ENCODE peak calls at places on chromosomes 16 and 17, in six cellular contexts. E is AG10803; C is bronchial epithelial cell; S is A549; J is astrocyte of the cerebellum; M is CD8-positive, alpha-beta memory T cell. Y is an unnamed sample.

GRCh38 chr16:19389246-19389645 is 28.4 kb upstream of the TMC5 start:
- DNase-seq in E (no peak), C (peak), S (peak), J (no peak), M (no peak), Y (no peak)

GRCh38 chr17:76097716-76098295 is 5.8 kb downstream of the EXOC7 start:
- DNase-seq in E (no peak), C (no peak), S (no peak), J (no peak), M (no peak), Y (no peak)

GRCh38 chr17:68060336-68060735 is 24.8 kb downstream of the KPNA2 start:
- DNase-seq in E (no peak), C (no peak), S (no peak), J (no peak), M (no peak), Y (no peak)

GRCh38 chr16:27547134-27547533 is 2.6 kb downstream of the GTF3C1 start:
- DNase-seq in E (peak), C (peak), S (no peak), J (peak), M (no peak), Y (peak)

GRCh38 chr16:1723450-1724147 is 17.6 kb downstream of the MAPK8IP3 start:
- DNase-seq in E (peak), C (peak), S (peak), J (no peak), M (no peak), Y (no peak)

GRCh38 chr17:45704251-45704650 is 79.9 kb upstream of the CRHR1 start:
- DNase-seq in E (no peak), C (no peak), S (no peak), J (no peak), M (no peak), Y (no peak)

GRCh38 chr17:75853410-75853809 is 1.7 kb downstream of the WBP2 start:
- DNase-seq in E (peak), C (peak), S (no peak), J (no peak), M (no peak), Y (no peak)

GRCh38 chr17:44774271-44775135 is 15.7 kb downstream of the ADAM11 start:
- DNase-seq in E (peak), C (peak), S (peak), J (peak), M (peak), Y (peak)

GRCh38 chr17:48757524-48757961 is 29.0 kb upstream of the HOXB13 start:
- DNase-seq in E (peak), C (no peak), S (no peak), J (no peak), M (no peak), Y (no peak)

GRCh38 chr17:16304832-16305231 is 48.4 kb downstream of the CENPV start:
- DNase-seq in E (peak), C (peak), S (peak), J (no peak), M (no peak), Y (no peak)

GRCh38 chr16:4315185-4316102 is at the start of gene GLIS2:
- DNase-seq in E (peak), C (no peak), S (peak), J (no peak), M (no peak), Y (no peak)

GRCh38 chr16:49277766-49278566 is 3.7 kb downstream of the CBLN1 start:
- DNase-seq in E (no peak), C (no peak), S (no peak), J (no peak), M (no peak), Y (no peak)

GRCh38 chr16:12155235-12155634 is 178.7 kb downstream of the SNX29 start:
- DNase-seq in E (no peak), C (no peak), S (no peak), J (peak), M (no peak), Y (no peak)

GRCh38 chr17:61009619-61010018 is 332.0 kb downstream of the BCAS3 start:
- DNase-seq in E (no peak), C (no peak), S (no peak), J (peak), M (no peak), Y (no peak)

GRCh38 chr16:80743273-80743672 is 61.1 kb downstream of the CDYL2 start:
- DNase-seq in E (no peak), C (no peak), S (no peak), J (no peak), M (no peak), Y (no peak)

GRCh38 chr16:87226926-87227650 is 90.1 kb downstream of the C16orf95 start:
- DNase-seq in E (peak), C (no peak), S (no peak), J (peak), M (no peak), Y (peak)

GRCh38 chr17:2009737-2010136 is 15.4 kb downstream of the RTN4RL1 start:
- DNase-seq in E (no peak), C (no peak), S (no peak), J (no peak), M (no peak), Y (no peak)

GRCh38 chr16:3934491-3935185 is 54.1 kb upstream of the CREBBP start:
- DNase-seq in E (no peak), C (no peak), S (peak), J (no peak), M (no peak), Y (no peak)

GRCh38 chr17:81251943-81252301 is 12.8 kb downstream of the NDUFAF8 start:
- DNase-seq in E (no peak), C (no peak), S (no peak), J (no peak), M (no peak), Y (no peak)

GRCh38 chr16:12336158-12336557 is 359.6 kb downstream of the SNX29 start:
- DNase-seq in E (no peak), C (no peak), S (no peak), J (no peak), M (no peak), Y (no peak)

GRCh38 chr17:63474174-63474913 is 2.5 kb upstream of the ACE start:
- DNase-seq in E (no peak), C (no peak), S (no peak), J (no peak), M (no peak), Y (no peak)

GRCh38 chr17:65039349-65039988 is 17.1 kb downstream of the GNA13 start:
- DNase-seq in E (no peak), C (peak), S (no peak), J (no peak), M (peak), Y (no peak)

GRCh38 chr17:35895602-35896001 is 15.4 kb upstream of the CCL5 start:
- DNase-seq in E (no peak), C (no peak), S (no peak), J (no peak), M (no peak), Y (no peak)

GRCh38 chr17:29251969-29252866 is 5.6 kb downstream of the CRYBA1 start:
- DNase-seq in E (peak), C (no peak), S (peak), J (no peak), M (no peak), Y (peak)

GRCh38 chr17:79929257-79930076 is 90.2 kb upstream of the CBX4 start:
- DNase-seq in E (no peak), C (no peak), S (no peak), J (no peak), M (no peak), Y (no peak)
- H3K4me3 ChIP-seq in E (no peak), C (no peak), S (peak), J (peak), M (no peak), Y (no peak)

GRCh38 chr16:10597184-10597583 is 16.8 kb upstream of the EMP2 start:
- DNase-seq in E (no peak), C (no peak), S (no peak), J (no peak), M (no peak), Y (no peak)

GRCh38 chr16:10598157-10598556 is 17.8 kb upstream of the EMP2 start:
- DNase-seq in E (no peak), C (peak), S (no peak), J (no peak), M (no peak), Y (no peak)

GRCh38 chr16:10592611-10593010 is 12.2 kb upstream of the EMP2 start:
- DNase-seq in E (no peak), C (no peak), S (no peak), J (no peak), M (no peak), Y (no peak)

GRCh38 chr16:10590342-10590741 is 9.9 kb upstream of the EMP2 start:
- DNase-seq in E (no peak), C (peak), S (no peak), J (no peak), M (no peak), Y (no peak)

GRCh38 chr16:10594312-10594950 is 14.0 kb upstream of the EMP2 start:
- DNase-seq in E (no peak), C (peak), S (no peak), J (no peak), M (no peak), Y (no peak)
- H3K4me3 ChIP-seq in E (no peak), C (no peak), S (no peak), J (no peak), M (no peak), Y (no peak)

DNA sequence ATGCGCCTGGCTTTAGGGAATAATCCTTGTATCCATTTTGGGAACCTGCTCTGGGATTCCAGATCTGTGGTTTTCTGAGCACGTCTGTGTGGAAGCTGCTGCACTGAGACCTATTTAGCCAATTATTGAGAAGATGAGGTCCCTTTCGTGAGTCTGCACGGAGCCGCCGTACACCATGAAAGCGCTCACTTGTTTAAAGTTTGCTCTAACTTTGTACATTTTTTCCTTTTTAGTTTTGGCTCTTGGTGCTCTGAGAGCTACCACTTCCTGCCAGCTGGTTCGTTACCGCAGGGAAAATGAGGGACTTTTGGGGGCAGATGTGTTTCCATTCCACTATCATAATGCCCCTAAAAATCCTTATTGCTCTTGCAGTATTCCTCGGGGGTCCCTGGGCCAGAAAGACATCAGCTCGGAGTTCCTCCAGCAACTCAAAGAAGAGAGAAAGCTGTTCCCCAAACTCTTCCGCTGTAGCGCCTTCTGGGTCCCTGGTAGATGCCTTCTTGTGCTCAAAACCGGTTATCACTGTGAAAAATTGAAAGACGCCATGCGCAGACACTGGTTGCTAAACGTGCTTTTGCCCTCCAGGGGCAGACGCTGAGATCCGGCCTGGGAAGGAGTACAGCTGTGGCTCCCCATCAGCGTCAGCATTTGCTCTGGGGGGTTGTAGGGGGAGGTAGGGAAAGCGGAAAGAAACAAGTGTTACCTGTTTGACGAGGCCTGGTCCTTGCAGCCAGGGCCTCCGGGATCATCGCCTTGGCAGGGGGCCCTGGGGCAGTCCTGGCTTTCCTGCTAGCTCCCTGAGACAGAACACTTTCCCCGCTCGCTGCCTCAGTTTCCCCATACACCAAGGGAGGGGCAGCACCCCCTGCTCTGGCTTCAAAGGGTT is 238.1 kb downstream of the MRTFB start:
- DNase-seq in E (peak), C (peak), S (no peak), J (no peak), M (no peak), Y (no peak)
- H3K4me3 ChIP-seq in E (peak), C (no peak), S (peak), J (no peak), M (peak), Y (peak)

DNA sequence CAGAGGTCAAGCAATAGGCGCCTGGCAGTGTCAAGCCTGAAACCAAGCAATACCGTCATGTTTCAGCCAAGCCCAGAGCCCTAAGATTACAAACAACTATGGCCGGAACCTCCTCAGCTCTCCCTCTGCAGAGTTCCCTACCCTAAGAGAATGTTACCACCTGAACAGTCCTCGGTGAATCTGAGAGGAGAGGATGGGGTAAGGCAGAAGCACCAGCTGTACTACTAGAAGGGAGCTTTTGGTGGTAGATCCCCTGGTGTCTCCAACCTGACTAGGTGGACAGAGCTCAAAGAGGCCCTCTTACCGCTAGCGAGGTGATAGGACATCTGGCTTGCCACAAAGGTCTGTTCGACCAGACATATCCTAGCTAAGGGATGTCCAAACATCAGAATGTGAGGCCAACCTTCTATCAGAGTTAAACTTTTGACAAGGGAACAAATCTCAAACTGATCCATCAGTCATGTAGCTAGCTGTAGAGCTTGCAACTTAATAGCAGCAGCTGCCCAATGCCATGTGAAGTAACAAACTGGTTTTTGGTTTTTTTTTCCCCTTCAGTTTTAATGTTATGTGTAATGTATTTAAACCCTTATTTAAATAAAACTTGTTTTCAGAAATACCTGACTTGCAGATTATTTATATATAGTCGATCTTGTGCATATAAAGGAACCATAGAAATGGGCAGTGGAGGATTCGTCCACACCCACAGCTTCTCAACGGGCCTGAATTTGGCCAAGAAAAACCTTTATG is 2.5 kb downstream of the EIF1 start:
- DNase-seq in E (no peak), C (no peak), S (no peak), J (no peak), M (peak), Y (no peak)
- H3K4me3 ChIP-seq in E (peak), C (no peak), S (peak), J (no peak), M (no peak), Y (peak)

GRCh38 chr16:53503270-53503911 is 382 bp upstream of the AKTIP start:
- DNase-seq in E (peak), C (peak), S (peak), J (peak), M (peak), Y (peak)
- H3K4me3 ChIP-seq in E (peak), C (peak), S (peak), J (peak), M (peak), Y (peak)

DNA sequence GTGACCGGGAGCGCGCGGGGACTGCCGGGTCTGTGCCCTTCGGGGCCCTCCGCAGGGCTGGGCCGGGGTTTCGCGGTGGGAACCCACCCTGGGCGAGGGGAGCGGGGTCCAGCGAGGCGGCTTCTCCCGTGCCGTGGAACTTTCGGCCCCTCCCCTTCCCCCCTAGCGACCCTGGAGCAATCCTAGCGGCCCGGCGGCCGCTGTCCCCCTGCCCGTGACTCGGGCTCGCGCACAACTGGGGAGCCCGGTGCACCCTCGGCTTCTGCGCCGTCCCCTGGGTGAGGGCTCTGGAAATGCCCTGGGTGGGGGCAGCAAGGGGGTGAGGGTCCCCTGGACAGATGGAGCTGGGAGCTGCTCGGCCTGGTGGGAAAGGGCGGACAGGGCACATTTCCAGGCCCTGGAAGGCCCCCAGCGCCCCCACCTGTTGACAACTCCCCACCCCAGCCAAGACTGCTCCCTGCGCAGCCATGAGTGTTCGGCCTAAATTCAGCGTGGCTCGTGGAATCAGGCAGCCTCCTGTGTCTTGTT is 562 bp downstream of the UTS2R start:
- DNase-seq in E (no peak), C (no peak), S (no peak), J (no peak), M (peak), Y (no peak)
- H3K4me3 ChIP-seq in E (no peak), C (no peak), S (no peak), J (no peak), M (no peak), Y (no peak)

GRCh38 chr17:72087876-72088275 is 32.9 kb upstream of the SOX9 start:
- DNase-seq in E (no peak), C (no peak), S (no peak), J (no peak), M (no peak), Y (no peak)
- H3K4me3 ChIP-seq in E (no peak), C (no peak), S (no peak), J (no peak), M (no peak), Y (no peak)

GRCh38 chr16:67664258-67664657 is 2.3 kb downstream of the ENKD1 start:
- DNase-seq in E (no peak), C (no peak), S (no peak), J (no peak), M (no peak), Y (no peak)

GRCh38 chr16:67666032-67666537 is 465 bp downstream of the ENKD1 start:
- DNase-seq in E (no peak), C (no peak), S (no peak), J (no peak), M (no peak), Y (no peak)

GRCh38 chr16:67666538-67667433 is at the start of the genes C16orf86 and ENKD1:
- DNase-seq in E (peak), C (peak), S (peak), J (peak), M (peak), Y (no peak)

GRCh38 chr16:67664871-67665270 is 1.7 kb downstream of the ENKD1 start:
- DNase-seq in E (no peak), C (no peak), S (no peak), J (no peak), M (no peak), Y (no peak)

GRCh38 chr16:67665598-67665997 is 952 bp downstream of the ENKD1 start:
- DNase-seq in E (no peak), C (no peak), S (no peak), J (no peak), M (no peak), Y (no peak)
- H3K4me3 ChIP-seq in E (peak), C (peak), S (peak), J (peak), M (peak), Y (peak)

DNA sequence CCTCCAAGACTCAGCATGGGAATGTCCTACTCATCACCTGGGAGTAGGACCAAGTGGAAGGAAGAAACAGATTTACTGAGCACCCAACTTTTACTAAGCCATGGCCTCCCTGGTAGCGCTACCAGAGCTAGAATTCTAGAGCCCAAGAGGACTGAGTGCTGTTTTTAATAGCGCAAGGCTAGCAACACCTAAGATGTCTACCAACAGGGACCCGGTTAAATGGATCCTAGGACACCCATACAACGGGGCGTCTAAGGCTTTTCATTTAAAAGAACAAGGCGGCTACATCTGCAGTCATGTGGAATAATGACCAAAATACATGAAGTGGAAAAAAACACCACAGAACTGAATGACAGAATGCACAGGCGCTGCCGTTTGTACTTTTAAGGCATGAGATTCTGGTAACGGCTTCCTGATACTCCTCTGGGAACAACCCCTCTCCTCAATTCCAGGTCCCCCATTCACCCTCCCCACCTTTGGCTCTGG is 5.1 kb downstream of the GGA2 start:
- DNase-seq in E (no peak), C (no peak), S (no peak), J (peak), M (no peak), Y (no peak)
- H3K4me3 ChIP-seq in E (no peak), C (no peak), S (no peak), J (peak), M (no peak), Y (no peak)